ENCODE peak calls at places on chromosomes 6 and 20, in four cellular contexts. One of them, this sample, is unnamed.

GRCh38 chr6:579339-579738 is 77.6 kb downstream of the HUS1B start:
- DNase-seq in esophagus squamous epithelium: no peak
- DNase-seq in H4: peak
- DNase-seq in GM12865: no peak
- DNase-seq in this sample: no peak

GRCh38 chr20:25292176-25292891 is 44.4 kb downstream of the PYGB start:
- DNase-seq in GM12865: no peak
- DNase-seq in esophagus squamous epithelium: no peak
- DNase-seq in H4: no peak
- DNase-seq in this sample: no peak

GRCh38 chr20:21251278-21251677 is 51.9 kb upstream of the XRN2 start:
- DNase-seq in esophagus squamous epithelium: no peak
- DNase-seq in GM12865: no peak
- DNase-seq in H4: peak
- DNase-seq in this sample: no peak

GRCh38 chr6:28643017-28643740 is 117.5 kb downstream of the GPX5 start:
- DNase-seq in GM12865: peak
- DNase-seq in esophagus squamous epithelium: no peak
- DNase-seq in H4: peak
- DNase-seq in this sample: no peak

GRCh38 chr20:38790210-38791053 is 15.1 kb upstream of the PPP1R16B start:
- DNase-seq in esophagus squamous epithelium: no peak
- DNase-seq in GM12865: peak
- DNase-seq in H4: peak
- DNase-seq in this sample: no peak

GRCh38 chr6:21946298-21946783 is 350.5 kb downstream of the PRL start:
- DNase-seq in GM12865: no peak
- DNase-seq in esophagus squamous epithelium: no peak
- DNase-seq in H4: peak
- DNase-seq in this sample: no peak

GRCh38 chr6:25138024-25138696 is 141.0 kb upstream of the CARMIL1 start:
- DNase-seq in H4: peak
- DNase-seq in GM12865: peak
- DNase-seq in esophagus squamous epithelium: no peak
- DNase-seq in this sample: peak

GRCh38 chr20:24964518-24964838 is 15.4 kb downstream of the CST7 start:
- DNase-seq in esophagus squamous epithelium: no peak
- DNase-seq in GM12865: no peak
- DNase-seq in H4: no peak
- DNase-seq in this sample: no peak

GRCh38 chr6:108363756-108364356 is 69.0 kb downstream of the AFG1L start:
- DNase-seq in esophagus squamous epithelium: no peak
- DNase-seq in H4: no peak
- DNase-seq in GM12865: peak
- DNase-seq in this sample: no peak

GRCh38 chr20:61176874-61177273 is 75.2 kb upstream of the CDH4 start:
- DNase-seq in GM12865: no peak
- DNase-seq in H4: no peak
- DNase-seq in esophagus squamous epithelium: no peak
- DNase-seq in this sample: no peak

GRCh38 chr20:36246410-36246809 is 10.1 kb downstream of the AAR2 start:
- DNase-seq in H4: no peak
- DNase-seq in esophagus squamous epithelium: no peak
- DNase-seq in GM12865: no peak
- DNase-seq in this sample: no peak

GRCh38 chr6:71197267-71197666 is 91.3 kb upstream of the OGFRL1 start:
- DNase-seq in GM12865: no peak
- DNase-seq in H4: peak
- DNase-seq in esophagus squamous epithelium: no peak
- DNase-seq in this sample: no peak

GRCh38 chr6:35613762-35614161 is 75.0 kb downstream of the FKBP5 start:
- DNase-seq in H4: no peak
- DNase-seq in esophagus squamous epithelium: no peak
- DNase-seq in GM12865: no peak
- DNase-seq in this sample: no peak

GRCh38 chr20:39849664-39850063 is 839.4 kb downstream of the MAFB start:
- DNase-seq in esophagus squamous epithelium: no peak
- DNase-seq in H4: no peak
- DNase-seq in GM12865: no peak
- DNase-seq in this sample: peak

GRCh38 chr20:33561981-33562601 is 72.2 kb downstream of the CBFA2T2 start:
- DNase-seq in esophagus squamous epithelium: no peak
- DNase-seq in GM12865: no peak
- DNase-seq in H4: peak
- DNase-seq in this sample: peak

GRCh38 chr6:72650081-72650745 is 28.3 kb downstream of the KCNQ5 start:
- DNase-seq in H4: no peak
- DNase-seq in esophagus squamous epithelium: no peak
- DNase-seq in GM12865: no peak
- DNase-seq in this sample: no peak

GRCh38 chr6:83071023-83071422 is 3.6 kb downstream of the DOP1A start:
- DNase-seq in GM12865: peak
- DNase-seq in esophagus squamous epithelium: no peak
- DNase-seq in H4: no peak
- DNase-seq in this sample: no peak

GRCh38 chr6:97427648-97428047 is 144.6 kb upstream of the MMS22L start:
- DNase-seq in GM12865: no peak
- DNase-seq in esophagus squamous epithelium: no peak
- DNase-seq in H4: no peak
- DNase-seq in this sample: no peak

GRCh38 chr6:88870728-88871330 is 92.6 kb downstream of the RNGTT start:
- DNase-seq in H4: peak
- DNase-seq in GM12865: peak
- DNase-seq in esophagus squamous epithelium: no peak
- DNase-seq in this sample: no peak

GRCh38 chr6:154096834-154097233 is 57.8 kb downstream of the OPRM1 start:
- DNase-seq in esophagus squamous epithelium: no peak
- DNase-seq in GM12865: no peak
- DNase-seq in H4: no peak
- DNase-seq in this sample: no peak

GRCh38 chr20:17680128-17680835 is 1.8 kb downstream of the RRBP1 start:
- DNase-seq in GM12865: no peak
- DNase-seq in H4: peak
- DNase-seq in esophagus squamous epithelium: no peak
- DNase-seq in this sample: no peak

GRCh38 chr20:8557711-8558110 is 425.6 kb downstream of the PLCB1 start:
- DNase-seq in esophagus squamous epithelium: no peak
- DNase-seq in H4: no peak
- DNase-seq in GM12865: no peak
- DNase-seq in this sample: no peak